ENCODE peak calls at places on chromosomes 16 and 17, in six cellular contexts. One of them, this sample, is unnamed.

GRCh38 chr17:2071421-2072281 is 16.7 kb downstream of the HIC1 start:
- DNase-seq in GM12865: no peak
- DNase-seq in breast epithelium: no peak
- DNase-seq in fibroblast of mammary gland: peak
- DNase-seq in cardiac muscle cell: no peak
- DNase-seq in GM10248: no peak
- DNase-seq in this sample: no peak

GRCh38 chr17:78783711-78784396 is 1.8 kb upstream of the CYTH1 start:
- DNase-seq in GM12865: no peak
- DNase-seq in breast epithelium: peak
- DNase-seq in fibroblast of mammary gland: no peak
- DNase-seq in cardiac muscle cell: peak
- DNase-seq in GM10248: no peak
- DNase-seq in this sample: no peak

GRCh38 chr17:52147431-52147830 is 11.1 kb downstream of the CA10 start:
- DNase-seq in GM12865: peak
- DNase-seq in breast epithelium: no peak
- DNase-seq in fibroblast of mammary gland: no peak
- DNase-seq in cardiac muscle cell: no peak
- DNase-seq in GM10248: no peak
- DNase-seq in this sample: no peak

GRCh38 chr17:49239963-49240362 is 9.4 kb upstream of the PHOSPHO1 start:
- DNase-seq in GM12865: no peak
- DNase-seq in breast epithelium: no peak
- DNase-seq in fibroblast of mammary gland: no peak
- DNase-seq in cardiac muscle cell: no peak
- DNase-seq in GM10248: no peak
- DNase-seq in this sample: no peak

GRCh38 chr17:37488607-37489196 is 989 bp upstream of the DUSP14 start:
- DNase-seq in GM12865: peak
- DNase-seq in breast epithelium: peak
- DNase-seq in fibroblast of mammary gland: peak
- DNase-seq in cardiac muscle cell: peak
- DNase-seq in GM10248: peak
- DNase-seq in this sample: peak

GRCh38 chr17:63998050-63998720 is at the start of gene PRR29:
- DNase-seq in GM12865: peak
- DNase-seq in breast epithelium: peak
- DNase-seq in fibroblast of mammary gland: peak
- DNase-seq in cardiac muscle cell: peak
- DNase-seq in GM10248: peak
- DNase-seq in this sample: peak

GRCh38 chr17:30324723-30325122 is 9.1 kb downstream of the TMIGD1 start:
- DNase-seq in GM12865: no peak
- DNase-seq in breast epithelium: no peak
- DNase-seq in fibroblast of mammary gland: no peak
- DNase-seq in cardiac muscle cell: no peak
- DNase-seq in GM10248: no peak
- DNase-seq in this sample: no peak

GRCh38 chr17:63364944-63365343 is 81.2 kb downstream of the CYB561 start:
- DNase-seq in GM12865: no peak
- DNase-seq in breast epithelium: no peak
- DNase-seq in fibroblast of mammary gland: no peak
- DNase-seq in cardiac muscle cell: no peak
- DNase-seq in GM10248: no peak
- DNase-seq in this sample: no peak

GRCh38 chr17:1931759-1932579 is 93.2 kb downstream of the RTN4RL1 start:
- DNase-seq in GM12865: no peak
- DNase-seq in breast epithelium: peak
- DNase-seq in fibroblast of mammary gland: peak
- DNase-seq in cardiac muscle cell: peak
- DNase-seq in GM10248: no peak
- DNase-seq in this sample: no peak

GRCh38 chr16:24035127-24035842 is 199.5 kb downstream of the PRKCB start:
- DNase-seq in GM12865: peak
- DNase-seq in breast epithelium: no peak
- DNase-seq in fibroblast of mammary gland: no peak
- DNase-seq in cardiac muscle cell: no peak
- DNase-seq in GM10248: no peak
- DNase-seq in this sample: no peak

GRCh38 chr16:57944961-57945739 is 25.8 kb downstream of the CNGB1 start:
- DNase-seq in GM12865: no peak
- DNase-seq in breast epithelium: no peak
- DNase-seq in fibroblast of mammary gland: no peak
- DNase-seq in cardiac muscle cell: peak
- DNase-seq in GM10248: no peak
- DNase-seq in this sample: no peak

GRCh38 chr17:16986391-16986790 is 14.5 kb upstream of the TNFRSF13B start:
- DNase-seq in GM12865: peak
- DNase-seq in breast epithelium: no peak
- DNase-seq in fibroblast of mammary gland: peak
- DNase-seq in cardiac muscle cell: no peak
- DNase-seq in GM10248: no peak
- DNase-seq in this sample: no peak

GRCh38 chr17:2802574-2802973 is 6.3 kb downstream of the RAP1GAP2 start:
- DNase-seq in GM12865: no peak
- DNase-seq in breast epithelium: no peak
- DNase-seq in fibroblast of mammary gland: no peak
- DNase-seq in cardiac muscle cell: no peak
- DNase-seq in GM10248: no peak
- DNase-seq in this sample: no peak

GRCh38 chr17:42090964-42091790 is 7.1 kb downstream of the ZNF385C start:
- DNase-seq in GM12865: no peak
- DNase-seq in breast epithelium: no peak
- DNase-seq in fibroblast of mammary gland: no peak
- DNase-seq in cardiac muscle cell: no peak
- DNase-seq in GM10248: no peak
- DNase-seq in this sample: no peak

GRCh38 chr17:27499451-27500265 is 43.4 kb downstream of the KSR1 start:
- DNase-seq in GM12865: no peak
- DNase-seq in breast epithelium: no peak
- DNase-seq in fibroblast of mammary gland: no peak
- DNase-seq in cardiac muscle cell: no peak
- DNase-seq in GM10248: no peak
- DNase-seq in this sample: no peak

GRCh38 chr16:5605404-5605803 is 507.8 kb upstream of the EEF2KMT start:
- DNase-seq in GM12865: no peak
- DNase-seq in breast epithelium: no peak
- DNase-seq in fibroblast of mammary gland: no peak
- DNase-seq in cardiac muscle cell: no peak
- DNase-seq in GM10248: no peak
- DNase-seq in this sample: no peak

GRCh38 chr16:5603836-5604235 is 506.2 kb upstream of the EEF2KMT start:
- DNase-seq in GM12865: no peak
- DNase-seq in breast epithelium: no peak
- DNase-seq in fibroblast of mammary gland: no peak
- DNase-seq in cardiac muscle cell: no peak
- DNase-seq in GM10248: no peak
- DNase-seq in this sample: no peak

GRCh38 chr16:5607169-5607568 is 509.6 kb upstream of the EEF2KMT start:
- DNase-seq in GM12865: no peak
- DNase-seq in breast epithelium: no peak
- DNase-seq in fibroblast of mammary gland: no peak
- DNase-seq in cardiac muscle cell: peak
- DNase-seq in GM10248: no peak
- DNase-seq in this sample: no peak

GRCh38 chr16:5604770-5605169 is 507.2 kb upstream of the EEF2KMT start:
- DNase-seq in GM12865: peak
- DNase-seq in breast epithelium: no peak
- DNase-seq in fibroblast of mammary gland: no peak
- DNase-seq in cardiac muscle cell: peak
- DNase-seq in GM10248: no peak
- DNase-seq in this sample: no peak
- TF ChIP-seq CTCF in GM12865: no peak
- TF ChIP-seq CTCF in breast epithelium: no peak
- TF ChIP-seq CTCF in fibroblast of mammary gland: no peak
- TF ChIP-seq CTCF in cardiac muscle cell: no peak
- TF ChIP-seq CTCF in GM10248: no peak
- TF ChIP-seq CTCF in this sample: peak

GRCh38 chr17:8576895-8577294 is 53.6 kb downstream of the MYH10 start:
- DNase-seq in GM12865: no peak
- DNase-seq in breast epithelium: no peak
- DNase-seq in fibroblast of mammary gland: no peak
- DNase-seq in cardiac muscle cell: no peak
- DNase-seq in GM10248: no peak
- DNase-seq in this sample: no peak

GRCh38 chr17:8577868-8578267 is 52.7 kb downstream of the MYH10 start:
- DNase-seq in GM12865: peak
- DNase-seq in breast epithelium: no peak
- DNase-seq in fibroblast of mammary gland: no peak
- DNase-seq in cardiac muscle cell: no peak
- DNase-seq in GM10248: peak
- DNase-seq in this sample: no peak

GRCh38 chr17:8574687-8575086 is 55.8 kb downstream of the MYH10 start:
- DNase-seq in GM12865: no peak
- DNase-seq in breast epithelium: no peak
- DNase-seq in fibroblast of mammary gland: peak
- DNase-seq in cardiac muscle cell: no peak
- DNase-seq in GM10248: no peak
- DNase-seq in this sample: no peak

DNA sequence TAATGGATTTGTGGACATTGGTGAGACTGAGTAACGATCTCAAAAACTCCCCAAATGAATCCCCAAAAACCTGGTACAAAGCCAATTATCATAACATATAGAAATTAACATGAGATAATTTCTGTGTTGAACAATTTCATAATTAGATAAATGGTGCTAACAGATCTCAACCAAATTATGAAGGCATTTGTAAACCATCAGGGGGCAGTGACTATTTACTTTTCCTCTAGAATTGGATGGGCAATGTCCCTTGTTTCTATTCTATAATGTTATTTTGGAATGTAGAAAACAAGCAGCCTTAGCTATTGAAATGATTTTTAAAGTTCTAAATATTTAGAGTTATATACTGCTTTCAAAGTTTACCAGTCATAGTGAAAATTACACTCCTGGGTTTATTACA is 57.8 kb downstream of the MYH10 start:
- DNase-seq in GM12865: no peak
- DNase-seq in breast epithelium: no peak
- DNase-seq in fibroblast of mammary gland: peak
- DNase-seq in cardiac muscle cell: no peak
- DNase-seq in GM10248: no peak
- DNase-seq in this sample: no peak
- TF ChIP-seq CTCF in GM12865: peak
- TF ChIP-seq CTCF in breast epithelium: no peak
- TF ChIP-seq CTCF in fibroblast of mammary gland: peak
- TF ChIP-seq CTCF in cardiac muscle cell: peak
- TF ChIP-seq CTCF in GM10248: peak
- TF ChIP-seq CTCF in this sample: peak

GRCh38 chr17:9676084-9676483 is 30.8 kb downstream of the USP43 start:
- DNase-seq in GM12865: no peak
- DNase-seq in breast epithelium: no peak
- DNase-seq in fibroblast of mammary gland: no peak
- DNase-seq in cardiac muscle cell: no peak
- DNase-seq in GM10248: no peak
- DNase-seq in this sample: no peak
- TF ChIP-seq CTCF in GM12865: no peak
- TF ChIP-seq CTCF in breast epithelium: no peak
- TF ChIP-seq CTCF in fibroblast of mammary gland: peak
- TF ChIP-seq CTCF in cardiac muscle cell: peak
- TF ChIP-seq CTCF in GM10248: peak
- TF ChIP-seq CTCF in this sample: peak

GRCh38 chr16:2429037-2429770 is at the start of gene CCNF:
- DNase-seq in GM12865: peak
- DNase-seq in breast epithelium: peak
- DNase-seq in fibroblast of mammary gland: peak
- DNase-seq in cardiac muscle cell: peak
- DNase-seq in GM10248: peak
- DNase-seq in this sample: peak
- TF ChIP-seq CTCF in GM12865: no peak
- TF ChIP-seq CTCF in breast epithelium: no peak
- TF ChIP-seq CTCF in fibroblast of mammary gland: no peak
- TF ChIP-seq CTCF in cardiac muscle cell: no peak
- TF ChIP-seq CTCF in GM10248: no peak
- TF ChIP-seq CTCF in this sample: no peak

DNA sequence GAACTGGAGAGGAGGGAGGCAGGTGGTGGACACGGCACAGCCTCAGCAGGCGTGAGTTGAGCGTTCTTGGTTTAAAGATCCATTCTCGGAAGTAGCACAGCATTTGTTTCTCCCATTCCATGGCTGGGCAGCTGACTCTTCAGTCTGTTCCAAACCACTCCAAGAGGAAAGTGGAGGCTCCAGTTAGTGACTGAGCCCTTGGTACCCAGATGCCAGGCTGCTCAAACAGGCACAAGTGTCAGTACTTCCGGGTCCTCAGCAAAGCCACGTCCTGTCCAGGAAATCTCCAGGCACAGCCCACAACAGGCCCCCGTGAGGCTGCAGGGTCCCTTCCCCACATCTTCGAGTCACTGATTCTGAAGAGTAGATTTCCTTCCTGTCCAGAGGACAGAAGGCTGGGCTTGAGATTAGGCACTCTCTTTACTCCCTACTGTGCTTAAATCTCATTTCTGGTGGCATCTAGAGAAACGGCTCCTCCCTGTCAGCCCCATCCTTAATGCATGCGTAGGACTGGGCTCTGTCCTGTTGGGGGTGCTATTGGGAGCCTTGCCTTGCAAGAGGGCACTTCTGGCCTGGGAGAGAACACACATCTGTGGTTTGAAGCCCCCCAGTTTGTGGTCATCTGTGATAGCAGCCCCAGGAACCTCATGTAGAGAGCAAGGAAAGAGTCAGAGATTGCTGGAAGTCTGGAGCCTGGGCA is 39.7 kb upstream of the NAT9 start:
- DNase-seq in GM12865: no peak
- DNase-seq in breast epithelium: no peak
- DNase-seq in fibroblast of mammary gland: no peak
- DNase-seq in cardiac muscle cell: peak
- DNase-seq in GM10248: no peak
- DNase-seq in this sample: no peak
- TF ChIP-seq CTCF in GM12865: peak
- TF ChIP-seq CTCF in breast epithelium: no peak
- TF ChIP-seq CTCF in fibroblast of mammary gland: peak
- TF ChIP-seq CTCF in cardiac muscle cell: peak
- TF ChIP-seq CTCF in GM10248: no peak
- TF ChIP-seq CTCF in this sample: peak

GRCh38 chr17:9926150-9926804 is 21.2 kb upstream of the RCVRN start:
- DNase-seq in GM12865: no peak
- DNase-seq in breast epithelium: no peak
- DNase-seq in fibroblast of mammary gland: no peak
- DNase-seq in cardiac muscle cell: no peak
- DNase-seq in GM10248: no peak
- DNase-seq in this sample: no peak
- TF ChIP-seq CTCF in GM12865: no peak
- TF ChIP-seq CTCF in breast epithelium: no peak
- TF ChIP-seq CTCF in fibroblast of mammary gland: no peak
- TF ChIP-seq CTCF in cardiac muscle cell: no peak
- TF ChIP-seq CTCF in GM10248: no peak
- TF ChIP-seq CTCF in this sample: no peak